ENCODE peak calls at places on chromosomes 2 and 18, in six cellular contexts. K is endothelial cell of umbilical vein, C is stomach, R is AG04450, S is choroid plexus epithelial cell, U is right cardiac atrium. T is an unnamed sample.

GRCh38 chr18:44781890-44782289 is 101.2 kb downstream of the SETBP1 start:
- DNase-seq in R (no peak), K (peak), C (no peak), S (peak), U (no peak), T (no peak)

GRCh38 chr18:59662008-59662701 is 35.1 kb downstream of the CCBE1 start:
- DNase-seq in C (no peak), K (no peak), U (no peak), S (peak), R (no peak), T (no peak)

GRCh38 chr2:138023298-138023697 is 59.0 kb downstream of the HNMT start:
- DNase-seq in U (no peak), R (no peak), C (no peak), K (peak), S (no peak), T (no peak)

GRCh38 chr2:45280801-45281200 is 271.5 kb upstream of the SIX2 start:
- DNase-seq in C (no peak), S (no peak), U (no peak), K (no peak), R (no peak), T (no peak)

GRCh38 chr2:207632575-207633492 is 7.6 kb upstream of the METTL21A start:
- DNase-seq in K (no peak), C (no peak), R (no peak), S (peak), U (no peak), T (no peak)

GRCh38 chr2:113078350-113078839 is 10.6 kb downstream of the IL1F10 start:
- DNase-seq in C (peak), K (no peak), S (no peak), R (no peak), U (no peak), T (peak)

GRCh38 chr18:9521770-9522169 is 46.5 kb downstream of the RALBP1 start:
- DNase-seq in S (no peak), U (no peak), R (no peak), K (no peak), C (no peak), T (peak)

GRCh38 chr18:9022397-9023170 is 79.9 kb upstream of the NDUFV2 start:
- DNase-seq in C (no peak), R (no peak), U (peak), S (peak), K (peak), T (no peak)

GRCh38 chr18:13813271-13813849 is 10.6 kb upstream of the MC5R start:
- DNase-seq in S (peak), K (peak), U (peak), C (peak), R (no peak), T (peak)

GRCh38 chr2:142937347-142937746 is 59.9 kb downstream of the KYNU start:
- DNase-seq in C (no peak), K (no peak), U (no peak), R (no peak), S (no peak), T (no peak)

GRCh38 chr18:11274144-11274762 is 124.9 kb upstream of the PIEZO2 start:
- DNase-seq in S (no peak), R (no peak), K (no peak), U (no peak), C (no peak), T (no peak)

GRCh38 chr2:45339253-45339652 is 271.8 kb downstream of the SRBD1 start:
- DNase-seq in U (no peak), C (no peak), K (no peak), S (no peak), R (no peak), T (no peak)

GRCh38 chr2:159035790-159036411 is 67.5 kb downstream of the TANC1 start:
- DNase-seq in S (peak), C (peak), R (no peak), U (no peak), K (peak), T (peak)

GRCh38 chr2:212998629-212999359 is 152.6 kb downstream of the IKZF2 start:
- DNase-seq in K (no peak), S (peak), C (no peak), R (no peak), U (no peak), T (no peak)

GRCh38 chr2:10813085-10813748 is 632 bp upstream of the PDIA6 start:
- DNase-seq in K (no peak), R (peak), C (no peak), S (no peak), U (no peak), T (no peak)

GRCh38 chr2:218855305-218856167 is 4.1 kb upstream of the WNT6 start:
- DNase-seq in S (no peak), C (no peak), U (no peak), R (no peak), K (no peak), T (no peak)

GRCh38 chr2:62467475-62468321 is 38.3 kb downstream of the TMEM17 start:
- DNase-seq in U (peak), C (no peak), K (no peak), R (no peak), S (peak), T (no peak)

GRCh38 chr2:181183878-181184553 is 203.6 kb downstream of the UBE2E3 start:
- DNase-seq in R (no peak), S (peak), C (no peak), K (no peak), U (no peak), T (no peak)

GRCh38 chr2:26687328-26687727 is 5.2 kb upstream of the KCNK3 start:
- DNase-seq in R (no peak), K (no peak), U (no peak), C (no peak), S (no peak), T (no peak)

GRCh38 chr2:26346454-26347053 is at the start of gene ADGRF3:
- DNase-seq in S (peak), K (peak), U (peak), R (no peak), C (peak), T (peak)

GRCh38 chr2:17254421-17254820 is 263.8 kb downstream of the RAD51AP2 start:
- DNase-seq in C (no peak), K (no peak), U (no peak), R (no peak), S (no peak), T (no peak)

GRCh38 chr2:196336715-196337617 is 165.6 kb upstream of the STK17B start:
- DNase-seq in K (peak), U (no peak), S (peak), R (no peak), C (no peak), T (peak)

GRCh38 chr18:7950380-7951143 is 383.4 kb downstream of the PTPRM start:
- DNase-seq in U (no peak), S (peak), C (peak), K (peak), R (no peak), T (peak)

GRCh38 chr2:63992061-63992685 is 27.1 kb downstream of the VPS54 start:
- DNase-seq in C (no peak), U (no peak), R (no peak), K (peak), S (no peak), T (no peak)

GRCh38 chr2:218858138-218858445 is 1.5 kb upstream of the WNT6 start:
- DNase-seq in C (no peak), R (no peak), S (no peak), K (no peak), U (no peak), T (no peak)

GRCh38 chr2:19158899-19159298 is 199.5 kb downstream of the OSR1 start:
- DNase-seq in S (no peak), R (no peak), U (no peak), C (no peak), K (no peak), T (no peak)

GRCh38 chr2:22215517-22215916 is 1091.7 kb downstream of the TDRD15 start:
- DNase-seq in C (no peak), U (no peak), R (no peak), K (no peak), S (no peak), T (no peak)

GRCh38 chr2:189899101-189899500 is 114.9 kb downstream of the PMS1 start:
- DNase-seq in R (no peak), K (no peak), U (no peak), S (no peak), C (no peak), T (no peak)

GRCh38 chr2:134248913-134249312 is 5.0 kb upstream of the MGAT5 start:
- DNase-seq in R (no peak), C (no peak), U (no peak), K (no peak), S (no peak), T (no peak)

GRCh38 chr2:134247679-134248078 is 6.2 kb upstream of the MGAT5 start:
- DNase-seq in C (no peak), S (no peak), U (no peak), R (no peak), K (no peak), T (no peak)

GRCh38 chr2:134250840-134251461 is 2.9 kb upstream of the MGAT5 start:
- DNase-seq in C (no peak), K (peak), S (no peak), R (no peak), U (no peak), T (no peak)

GRCh38 chr2:134252092-134252775 is 1.6 kb upstream of the MGAT5 start:
- DNase-seq in R (no peak), U (no peak), S (no peak), K (no peak), C (no peak), T (no peak)

GRCh38 chr2:134249755-134250154 is 4.1 kb upstream of the MGAT5 start:
- DNase-seq in R (no peak), S (no peak), K (no peak), C (no peak), U (no peak), T (no peak)
- H3K4me3 ChIP-seq in R (no peak), S (no peak), K (no peak), C (no peak), U (no peak), T (no peak)

GRCh38 chr2:227117852-227118251 is 46.2 kb downstream of the COL4A4 start:
- DNase-seq in K (no peak), C (no peak), U (no peak), S (no peak), R (no peak), T (no peak)

GRCh38 chr2:227125506-227125905 is 38.5 kb downstream of the COL4A4 start:
- DNase-seq in K (no peak), R (no peak), U (no peak), C (no peak), S (no peak), T (no peak)

GRCh38 chr2:227118353-227118752 is 45.7 kb downstream of the COL4A4 start:
- DNase-seq in K (no peak), R (no peak), C (no peak), S (no peak), U (no peak), T (no peak)

GRCh38 chr2:227127236-227127635 is 36.8 kb downstream of the COL4A4 start:
- DNase-seq in U (no peak), R (no peak), S (no peak), K (no peak), C (no peak), T (no peak)

DNA sequence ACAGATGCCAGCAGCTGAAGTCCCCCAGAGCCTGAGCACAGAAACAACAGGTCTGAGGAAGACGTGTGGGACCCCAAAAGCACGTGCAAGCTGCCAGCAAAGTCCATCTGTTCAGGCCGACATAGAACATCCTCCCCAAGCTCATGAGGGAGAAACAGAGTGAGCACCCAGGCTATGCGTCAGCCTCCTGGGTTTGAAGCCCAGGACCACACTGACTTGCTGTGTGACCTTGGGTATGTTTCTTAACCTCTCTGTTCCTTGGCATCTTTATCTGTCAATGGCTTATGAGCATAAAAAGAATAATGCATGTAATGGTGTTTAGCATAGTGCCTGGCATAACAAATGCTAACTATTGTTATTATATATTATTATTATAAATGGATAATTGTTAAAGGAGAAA is 40.3 kb downstream of the COL4A4 start:
- DNase-seq in U (no peak), R (no peak), K (no peak), C (no peak), S (no peak), T (no peak)
- H3K4me3 ChIP-seq in U (no peak), R (no peak), K (no peak), C (no peak), S (no peak), T (no peak)

GRCh38 chr2:24559714-24560113 is 68.7 kb downstream of the NCOA1 start:
- DNase-seq in U (no peak), S (peak), C (no peak), R (no peak), K (no peak), T (no peak)
- H3K4me3 ChIP-seq in U (no peak), S (no peak), C (no peak), R (no peak), K (no peak), T (no peak)

GRCh38 chr2:56743807-56744206 is 560.0 kb downstream of the CCDC85A start:
- DNase-seq in K (no peak), C (no peak), S (no peak), R (no peak), U (no peak), T (no peak)

GRCh38 chr2:56739421-56739820 is 555.6 kb downstream of the CCDC85A start:
- DNase-seq in R (no peak), S (peak), K (no peak), U (no peak), C (no peak), T (no peak)

DNA sequence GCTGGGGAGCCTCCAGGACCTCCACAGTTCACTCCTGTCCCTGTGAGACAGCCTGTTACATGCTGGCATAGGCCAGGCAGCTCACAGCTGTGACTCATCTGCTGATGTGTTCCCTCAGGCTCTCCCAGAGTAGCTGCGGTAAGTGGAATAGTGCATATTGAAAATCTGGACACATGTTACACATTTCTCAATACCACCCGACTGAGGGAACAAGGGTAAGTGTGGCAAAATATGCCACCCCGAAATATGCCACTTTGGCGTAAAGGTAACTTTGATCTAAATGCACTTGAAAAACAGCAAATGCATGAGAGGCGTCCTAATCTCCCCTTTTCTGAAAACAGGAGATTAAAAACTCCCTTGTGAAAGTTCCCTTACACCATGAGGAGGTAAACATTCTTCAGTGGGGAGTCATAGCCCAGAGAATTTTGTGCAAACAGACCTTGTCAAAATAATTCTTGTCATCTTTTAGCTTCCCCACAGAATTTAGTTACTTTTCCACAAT is 557.9 kb downstream of the CCDC85A start:
- DNase-seq in R (no peak), C (no peak), U (peak), K (peak), S (peak), T (no peak)
- H3K4me3 ChIP-seq in R (no peak), C (no peak), U (no peak), K (no peak), S (peak), T (no peak)

GRCh38 chr2:206521612-206522011 is 78.3 kb downstream of the ADAM23 start:
- DNase-seq in R (no peak), U (no peak), C (no peak), S (no peak), K (peak), T (no peak)
- H3K4me3 ChIP-seq in R (no peak), U (no peak), C (no peak), S (no peak), K (no peak), T (no peak)

GRCh38 chr2:65351234-65351947 is 81.0 kb downstream of the SPRED2 start:
- DNase-seq in S (peak), U (peak), K (no peak), C (no peak), R (no peak), T (peak)
- H3K4me3 ChIP-seq in S (no peak), U (no peak), K (no peak), C (no peak), R (no peak), T (no peak)

DNA sequence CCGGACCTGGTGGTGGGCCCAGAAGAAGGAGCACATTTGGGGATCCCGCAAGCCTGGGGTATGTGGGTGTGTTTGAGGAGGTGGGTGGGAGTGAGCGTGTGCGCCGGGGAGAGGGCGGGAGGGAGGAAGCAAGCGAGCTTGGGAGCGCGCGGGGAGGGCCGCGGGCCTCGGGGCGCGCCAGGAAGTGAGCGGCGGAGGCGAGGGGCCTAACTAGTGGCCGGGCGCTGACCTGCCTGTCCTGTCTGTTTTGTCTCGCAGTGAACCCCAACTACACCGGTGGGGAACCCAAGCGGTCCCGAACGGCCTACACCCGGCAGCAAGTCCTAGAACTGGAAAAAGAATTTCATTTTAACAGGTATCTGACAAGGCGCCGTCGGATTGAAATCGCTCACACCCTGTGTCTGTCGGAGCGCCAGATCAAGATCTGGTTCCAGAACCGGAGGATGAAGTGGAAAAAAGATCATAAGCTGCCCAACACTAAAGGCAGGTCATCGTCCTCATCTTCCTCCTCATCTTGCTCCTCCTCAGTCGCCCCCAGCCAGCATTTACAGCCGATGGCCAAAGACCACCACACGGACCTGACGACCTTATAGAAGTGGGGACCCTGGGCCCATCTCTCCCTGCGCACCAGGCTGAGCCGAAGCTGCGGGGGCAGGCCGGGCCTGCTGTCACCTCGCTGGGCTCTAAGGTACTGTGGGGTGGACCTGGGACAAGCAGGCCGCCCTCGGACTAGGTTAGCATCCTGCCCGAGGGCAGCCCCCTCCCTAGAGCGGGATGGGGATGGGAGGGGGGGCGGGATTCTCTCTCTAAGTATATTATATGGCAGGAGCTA is 1.2 kb downstream of the HOXD4 start:
- DNase-seq in R (no peak), S (no peak), C (peak), U (no peak), K (no peak), T (no peak)
- H3K4me3 ChIP-seq in R (no peak), S (no peak), C (peak), U (peak), K (no peak), T (no peak)

GRCh38 chr2:55421326-55421725 is 1.7 kb upstream of the CCDC88A start:
- DNase-seq in R (no peak), S (no peak), C (no peak), U (no peak), K (no peak), T (no peak)

GRCh38 chr2:55420901-55421300 is 1.2 kb upstream of the CCDC88A start:
- DNase-seq in K (no peak), U (no peak), R (no peak), C (no peak), S (no peak), T (peak)

GRCh38 chr2:55423303-55423702 is 3.6 kb upstream of the CCDC88A start:
- DNase-seq in U (no peak), K (no peak), C (no peak), R (no peak), S (no peak), T (no peak)

GRCh38 chr2:55425449-55425848 is 5.8 kb upstream of the CCDC88A start:
- DNase-seq in S (peak), C (no peak), U (no peak), R (peak), K (peak), T (peak)

DNA sequence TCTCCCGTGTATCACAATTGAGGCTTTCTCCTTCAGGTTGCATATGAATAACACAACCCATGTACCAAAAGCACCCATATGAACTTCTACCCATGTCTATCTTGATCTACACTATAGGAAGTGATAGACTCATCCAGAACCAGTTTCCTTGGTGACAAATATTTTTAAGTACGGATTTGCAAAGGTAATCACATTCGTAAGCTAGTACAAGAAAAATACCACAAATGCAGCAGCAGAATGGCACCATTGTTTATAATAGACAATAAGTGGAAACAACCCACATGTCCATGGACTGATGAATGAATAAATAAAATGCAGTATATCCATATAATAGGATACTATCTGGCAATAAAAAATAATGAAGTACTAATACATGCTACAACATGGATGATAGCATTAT is 3.2 kb upstream of the CCDC88A start:
- DNase-seq in U (no peak), C (no peak), S (no peak), K (no peak), R (no peak), T (no peak)
- H3K4me3 ChIP-seq in U (no peak), C (no peak), S (no peak), K (no peak), R (no peak), T (no peak)

GRCh38 chr2:23356711-23357110 is 28.3 kb upstream of the KLHL29 start:
- DNase-seq in C (no peak), K (no peak), S (no peak), U (no peak), R (no peak), T (no peak)
- H3K4me3 ChIP-seq in C (no peak), K (no peak), S (no peak), U (no peak), R (no peak), T (no peak)

T was measured in small intestine.